ENCODE peak calls at places on chromosome 19, in ten cellular contexts. K is IMR-90; X is heart right ventricle; R is stimulated activated CD4-positive, alpha-beta T cell treated with anti-CD3 and anti-CD28 coated beads, TNF-alpha, amount 100 ng/mL, for 48 hours; V is fibroblast of mammary gland; D is SK-MEL-5; O is AG04450; Y is HL-60; U is kidney tubule cell; A is MV-4-11. M is an unnamed sample.

GRCh38 chr19:19406878-19407639 is 1.6 kb downstream of the GATAD2A start:
- DNase-seq in O (no peak), K (peak), D (peak), Y (peak), R (peak), U (peak), V (peak), A (peak), X (no peak), M (peak)

GRCh38 chr19:17450264-17451075 is 2.0 kb upstream of the TMEM221 start:
- DNase-seq in O (no peak), U (peak), X (no peak), V (no peak), K (no peak), Y (peak), A (peak), R (peak), D (no peak), M (no peak)

GRCh38 chr19:40862785-40863184 is 12.5 kb upstream of the CYP2A6 start:
- DNase-seq in Y (no peak), A (peak), U (no peak), D (peak), O (no peak), K (no peak), R (no peak), X (no peak), V (peak), M (no peak)

GRCh38 chr19:1333789-1334188 is 48.1 kb downstream of the EFNA2 start:
- DNase-seq in O (no peak), Y (no peak), R (no peak), X (no peak), K (no peak), U (peak), D (no peak), V (no peak), A (no peak), M (no peak)

GRCh38 chr19:45906221-45906620 is 3.8 kb upstream of the MYPOP start:
- DNase-seq in D (no peak), Y (no peak), U (peak), O (no peak), R (no peak), X (no peak), A (no peak), K (peak), V (peak), M (no peak)

GRCh38 chr19:38134538-38135149 is 89.4 kb downstream of the DPF1 start:
- DNase-seq in U (peak), V (peak), Y (no peak), K (peak), R (peak), X (peak), D (peak), A (peak), O (no peak), M (peak)

GRCh38 chr19:40799558-40800338 is 757 bp downstream of the EGLN2 start:
- DNase-seq in D (peak), X (peak), R (no peak), U (peak), Y (no peak), V (no peak), A (no peak), K (no peak), O (no peak), M (no peak)

GRCh38 chr19:33302974-33303790 is 848 bp upstream of the CEBPA start:
- DNase-seq in U (peak), A (no peak), X (no peak), Y (peak), D (peak), V (peak), K (peak), O (no peak), R (no peak), M (no peak)

GRCh38 chr19:35845215-35846037 is 6.9 kb downstream of the NPHS1 start:
- DNase-seq in U (peak), Y (no peak), D (no peak), O (no peak), K (no peak), R (no peak), X (no peak), A (no peak), V (peak), M (no peak)

GRCh38 chr19:1807030-1807694 is 4.9 kb downstream of the ATP8B3 start:
- DNase-seq in A (no peak), Y (no peak), U (no peak), O (no peak), D (no peak), R (no peak), V (no peak), X (no peak), K (no peak), M (no peak)

M was measured in T-helper 9 cell.